ENCODE peak calls at places on chromosomes 11 and 22, in five cellular contexts. H, K, Q, C and I are unnamed samples.

GRCh38 chr22:27937453-27937852 is 18.4 kb upstream of the PITPNB start:
- DNase-seq in H (no peak), K (no peak), Q (peak), C (no peak), I (no peak)

GRCh38 chr22:23834830-23835772 is 3.7 kb downstream of the DERL3 start:
- DNase-seq in H (no peak), K (no peak), Q (no peak), C (no peak), I (no peak)

GRCh38 chr22:49959782-49960158 is 802 bp upstream of the PIM3 start:
- DNase-seq in H (peak), K (peak), Q (peak), C (no peak), I (peak)

GRCh38 chr11:35856756-35857155 is 87.1 kb upstream of the LDLRAD3 start:
- DNase-seq in H (no peak), K (no peak), Q (no peak), C (no peak), I (no peak)

GRCh38 chr11:43986881-43987280 is 44.4 kb downstream of the C11orf96 start:
- DNase-seq in H (no peak), K (no peak), Q (no peak), C (no peak), I (no peak)

GRCh38 chr22:28139993-28140392 is 220.9 kb upstream of the PITPNB start:
- DNase-seq in H (no peak), K (peak), Q (peak), C (no peak), I (no peak)

GRCh38 chr22:20814221-20814808 is 40.4 kb downstream of the SERPIND1 start:
- DNase-seq in H (no peak), K (no peak), Q (no peak), C (no peak), I (no peak)

GRCh38 chr11:28342704-28343103 is 234.5 kb downstream of the METTL15 start:
- DNase-seq in H (peak), K (peak), Q (peak), C (no peak), I (no peak)

GRCh38 chr22:17130199-17130598 is 9.0 kb upstream of the TMEM121B start:
- DNase-seq in H (peak), K (peak), Q (no peak), C (no peak), I (no peak)

GRCh38 chr11:123168236-123168635 is 26.8 kb downstream of the CLMP start:
- DNase-seq in H (no peak), K (no peak), Q (no peak), C (no peak), I (no peak)

GRCh38 chr11:2798951-2799761 is 86.4 kb downstream of the CDKN1C start:
- DNase-seq in H (no peak), K (peak), Q (no peak), C (no peak), I (no peak)

GRCh38 chr11:27028653-27029052 is 12.0 kb upstream of the BBOX1 start:
- DNase-seq in H (no peak), K (peak), Q (no peak), C (no peak), I (no peak)

GRCh38 chr11:44977493-44977984 is 26.9 kb upstream of the TP53I11 start:
- DNase-seq in H (peak), K (peak), Q (peak), C (no peak), I (peak)

GRCh38 chr22:38881464-38881871 is 9.5 kb upstream of the CBX6 start:
- DNase-seq in H (no peak), K (peak), Q (peak), C (no peak), I (no peak)

GRCh38 chr11:83249972-83250593 is 36.1 kb downstream of the CCDC90B start:
- DNase-seq in H (peak), K (peak), Q (peak), C (peak), I (no peak)

GRCh38 chr11:71996946-71997345 is 1.8 kb upstream of the IL18BP start:
- DNase-seq in H (no peak), K (no peak), Q (no peak), C (no peak), I (no peak)

GRCh38 chr11:60809691-60810090 is 24.6 kb downstream of the MS4A10 start:
- DNase-seq in H (no peak), K (no peak), Q (no peak), C (no peak), I (no peak)

GRCh38 chr11:2697871-2698270 is 1.9 kb downstream of the KCNQ1OT1 start:
- DNase-seq in H (no peak), K (no peak), Q (peak), C (no peak), I (no peak)

GRCh38 chr11:124762077-124762623 is at the start of gene ESAM:
- DNase-seq in H (peak), K (no peak), Q (no peak), C (peak), I (peak)

GRCh38 chr11:64120951-64121569 is 44.9 kb downstream of the MACROD1 start:
- DNase-seq in H (peak), K (peak), Q (no peak), C (no peak), I (no peak)

GRCh38 chr11:8008212-8008611 is 21.1 kb downstream of the EIF3F start:
- DNase-seq in H (no peak), K (no peak), Q (no peak), C (no peak), I (no peak)

GRCh38 chr11:65791719-65792213 is 4.9 kb downstream of the OVOL1 start:
- DNase-seq in H (no peak), K (peak), Q (no peak), C (no peak), I (peak)

GRCh38 chr11:7968686-7969085 is 3.4 kb upstream of the NLRP10 start:
- DNase-seq in H (no peak), K (peak), Q (no peak), C (no peak), I (no peak)

GRCh38 chr22:41683616-41684015 is 5.1 kb downstream of the SNU13 start:
- DNase-seq in H (no peak), K (no peak), Q (no peak), C (no peak), I (no peak)

GRCh38 chr22:41563051-41563711 is 2.4 kb downstream of the CSDC2 start:
- DNase-seq in H (peak), K (peak), Q (peak), C (peak), I (peak)

GRCh38 chr11:19919050-19919561 is 206.5 kb downstream of the NAV2 start:
- DNase-seq in H (peak), K (peak), Q (peak), C (peak), I (peak)

GRCh38 chr22:23784215-23784732 is 2.5 kb upstream of the SMARCB1 start:
- DNase-seq in H (no peak), K (peak), Q (peak), C (peak), I (peak)

GRCh38 chr11:110091995-110092576 is 1.1 kb upstream of the ZC3H12C start:
- DNase-seq in H (no peak), K (no peak), Q (peak), C (peak), I (no peak)

GRCh38 chr11:35526370-35526792 is 965 bp upstream of the PAMR1 start:
- DNase-seq in H (peak), K (peak), Q (peak), C (no peak), I (no peak)

GRCh38 chr11:58004664-58005063 is 19.0 kb upstream of the OR9Q1 start:
- DNase-seq in H (no peak), K (no peak), Q (no peak), C (no peak), I (no peak)

GRCh38 chr22:36737776-36738175 is 34.2 kb upstream of the CACNG2 start:
- DNase-seq in H (no peak), K (no peak), Q (no peak), C (no peak), I (no peak)

GRCh38 chr22:37202001-37202555 is 10.2 kb downstream of the SSTR3 start:
- DNase-seq in H (no peak), K (no peak), Q (no peak), C (no peak), I (no peak)

GRCh38 chr22:37985751-37986281 is 1.5 kb upstream of the SOX10 start:
- DNase-seq in H (no peak), K (no peak), Q (no peak), C (no peak), I (no peak)

GRCh38 chr11:62144641-62145255 is 20.9 kb downstream of the INCENP start:
- DNase-seq in H (no peak), K (no peak), Q (no peak), C (no peak), I (no peak)
- TF ChIP-seq CTCF in H (no peak), K (no peak), Q (no peak), C (no peak), I (no peak)

GRCh38 chr22:29520851-29521250 is 32.7 kb downstream of the THOC5 start:
- DNase-seq in H (peak), K (peak), Q (peak), C (no peak), I (no peak)

GRCh38 chr22:29528144-29528543 is 25.4 kb downstream of the THOC5 start:
- DNase-seq in H (no peak), K (no peak), Q (no peak), C (no peak), I (no peak)

GRCh38 chr22:29521526-29521925 is 32.0 kb downstream of the THOC5 start:
- DNase-seq in H (no peak), K (no peak), Q (no peak), C (no peak), I (no peak)

GRCh38 chr22:29523761-29524160 is 29.8 kb downstream of the THOC5 start:
- DNase-seq in H (no peak), K (no peak), Q (no peak), C (no peak), I (no peak)

DNA sequence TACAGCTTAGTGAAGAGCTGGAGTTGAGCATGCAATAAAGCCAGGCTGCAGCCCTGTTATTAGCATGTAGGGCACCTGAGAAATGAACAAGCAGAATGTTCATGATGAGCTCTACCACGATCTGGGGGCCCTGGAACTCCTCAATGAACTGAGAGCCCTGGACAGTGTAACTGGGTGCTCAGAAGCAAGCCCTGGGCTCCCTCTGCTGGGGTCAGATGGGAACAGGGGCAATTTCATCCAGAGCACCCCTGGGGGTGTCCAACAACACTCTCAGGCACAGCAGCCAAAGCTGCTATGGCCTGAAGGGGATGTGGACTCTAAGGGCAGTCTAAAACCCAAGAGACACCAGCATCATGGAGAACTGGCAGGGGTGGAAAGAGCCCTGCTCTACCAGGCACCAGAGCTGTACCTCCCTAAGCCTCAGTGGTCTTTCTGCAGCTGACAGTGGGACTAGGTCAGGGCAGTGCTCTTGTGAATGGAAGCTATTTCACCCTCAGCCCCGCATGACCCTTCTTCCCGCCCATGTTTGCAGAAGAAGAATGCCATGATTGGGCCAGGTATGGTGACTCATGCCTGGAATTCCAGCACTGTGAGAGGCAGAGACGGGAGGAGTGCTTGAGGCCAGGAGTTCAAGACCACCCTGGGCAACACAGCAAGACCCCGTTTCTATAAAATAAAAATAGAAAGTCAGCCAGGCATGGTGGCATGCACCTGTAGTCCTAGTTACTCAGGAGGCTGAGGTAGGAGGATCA is 28.9 kb downstream of the THOC5 start:
- DNase-seq in H (peak), K (peak), Q (peak), C (peak), I (peak)
- TF ChIP-seq CTCF in H (peak), K (peak), Q (peak), C (peak), I (peak)

DNA sequence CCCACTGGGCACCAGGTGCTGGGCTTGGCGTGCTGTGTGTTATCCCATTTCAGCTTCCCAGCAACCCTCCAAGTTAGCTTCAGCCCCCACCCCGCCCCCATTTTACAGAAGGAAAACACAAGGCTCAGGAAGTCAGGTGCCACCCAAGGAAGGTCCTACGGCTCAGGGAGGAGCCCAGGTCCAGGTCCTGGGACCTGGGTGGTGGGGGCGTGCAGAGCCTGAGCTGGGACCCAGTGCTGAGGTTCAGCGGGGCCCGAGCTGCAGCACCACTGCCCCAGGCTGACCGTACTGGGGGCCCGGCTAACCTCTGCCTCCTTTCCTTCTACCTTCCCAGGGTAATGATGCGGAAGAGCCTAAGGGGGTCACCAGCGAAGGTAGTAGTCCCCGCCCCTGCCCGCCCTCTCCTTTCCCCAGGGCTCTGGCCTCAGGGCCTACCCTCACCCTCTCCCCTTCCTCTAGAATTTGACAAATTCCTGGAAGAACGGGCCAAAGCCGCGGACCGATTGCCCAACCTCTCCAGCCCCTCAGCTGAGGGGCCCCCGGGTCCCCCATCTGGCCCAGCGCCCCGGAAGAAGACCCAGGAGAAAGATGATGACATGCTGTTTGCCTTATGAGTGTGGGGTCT is 34.2 kb upstream of the HMOX1 start:
- DNase-seq in H (no peak), K (no peak), Q (no peak), C (no peak), I (no peak)
- TF ChIP-seq CTCF in H (no peak), K (no peak), Q (no peak), C (no peak), I (no peak)

GRCh38 chr11:66956689-66957290 is 1.4 kb downstream of the PC start:
- DNase-seq in H (peak), K (peak), Q (peak), C (peak), I (peak)
- TF ChIP-seq CTCF in H (no peak), K (peak), Q (peak), C (no peak), I (no peak)

GRCh38 chr11:73228268-73229134 is 10.4 kb downstream of the P2RY2 start:
- DNase-seq in H (no peak), K (no peak), Q (no peak), C (no peak), I (no peak)

GRCh38 chr11:73225851-73226250 is 7.8 kb downstream of the P2RY2 start:
- DNase-seq in H (no peak), K (no peak), Q (no peak), C (no peak), I (no peak)

GRCh38 chr11:73226297-73227006 is 8.4 kb downstream of the P2RY2 start:
- DNase-seq in H (no peak), K (no peak), Q (no peak), C (no peak), I (no peak)

GRCh38 chr11:73229321-73230275 is 11.5 kb downstream of the P2RY2 start:
- DNase-seq in H (no peak), K (no peak), Q (no peak), C (no peak), I (no peak)

DNA sequence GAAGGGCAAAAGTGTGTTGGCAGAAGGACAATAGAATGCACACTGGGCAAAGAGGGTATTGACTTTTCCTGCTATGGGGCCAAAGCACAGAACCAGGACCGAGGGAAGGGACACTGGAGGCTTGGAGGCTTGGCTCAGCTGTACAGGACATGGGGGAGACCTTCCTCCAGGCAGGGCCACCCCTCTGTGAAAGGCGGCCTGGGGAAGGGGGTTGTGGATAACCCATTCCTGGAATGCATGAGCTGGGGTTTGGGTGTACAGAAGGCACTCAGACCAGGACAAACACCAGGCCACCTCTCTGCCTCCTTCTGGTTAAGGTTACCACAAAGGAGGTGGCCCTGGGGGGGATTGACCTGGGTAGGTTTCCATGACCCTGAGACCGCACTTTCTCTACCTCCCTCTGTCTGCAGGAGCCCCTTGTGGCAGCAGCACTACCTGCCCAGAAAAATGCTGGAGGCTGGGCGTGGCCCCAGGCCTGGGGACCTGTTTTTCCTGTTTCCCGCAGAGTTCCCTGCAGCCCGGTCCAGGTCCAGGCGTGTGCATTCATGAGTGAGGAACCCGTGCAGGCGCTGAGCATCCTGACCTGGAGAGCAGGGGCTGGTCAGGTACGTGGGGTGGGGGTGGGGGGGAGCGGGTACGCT is 9.6 kb downstream of the P2RY2 start:
- DNase-seq in H (no peak), K (no peak), Q (no peak), C (peak), I (peak)
- TF ChIP-seq CTCF in H (no peak), K (no peak), Q (no peak), C (peak), I (peak)

DNA sequence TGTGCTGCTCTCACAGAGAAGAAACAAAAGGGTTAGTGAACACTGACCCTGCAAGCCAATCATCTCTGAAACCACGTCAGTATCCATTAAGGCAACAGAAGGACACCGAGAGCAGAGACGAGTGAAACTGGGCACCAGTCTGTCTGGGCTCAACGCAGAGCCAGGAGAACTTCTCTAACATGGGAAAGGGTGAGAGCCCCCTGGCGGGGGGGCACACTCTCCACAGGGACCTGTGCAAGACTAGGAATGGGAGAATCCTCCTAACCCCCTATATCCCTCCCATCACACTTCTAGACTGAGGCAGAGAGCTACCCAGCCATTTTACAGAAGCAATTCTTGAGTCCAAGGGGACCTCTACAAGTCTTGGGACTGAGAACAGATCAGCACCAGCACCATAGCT is 285.8 kb downstream of the SOX6 start:
- DNase-seq in H (no peak), K (no peak), Q (no peak), C (no peak), I (no peak)
- TF ChIP-seq CTCF in H (no peak), K (no peak), Q (no peak), C (no peak), I (no peak)

DNA sequence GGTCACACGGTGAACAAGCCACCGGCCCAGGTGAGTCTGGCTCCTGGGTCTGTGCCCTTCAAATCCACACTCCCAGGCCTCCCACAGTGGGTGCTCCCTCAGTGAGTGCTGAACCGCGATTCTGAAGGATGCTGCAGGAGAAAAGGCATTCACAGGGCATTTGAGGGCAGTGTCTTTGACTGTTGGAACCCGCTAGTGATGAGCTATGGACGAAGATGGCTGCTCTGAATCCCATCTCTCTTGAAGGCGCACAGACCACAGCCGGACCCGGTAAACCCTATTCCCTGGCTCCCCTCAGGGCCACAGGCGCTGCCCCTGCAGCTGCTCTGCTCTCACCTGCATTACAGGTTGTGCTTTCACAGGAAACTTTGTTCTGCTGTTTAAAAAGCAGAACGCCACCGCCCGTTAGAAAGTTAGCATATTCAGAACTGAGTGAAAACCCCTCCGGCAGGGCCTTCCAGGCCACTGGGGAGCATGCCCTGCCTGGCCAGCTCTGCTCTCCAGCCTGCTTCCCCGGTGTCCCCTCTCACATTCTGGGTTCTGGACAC is 3.2 kb downstream of the LRRC32 start:
- DNase-seq in H (no peak), K (no peak), Q (no peak), C (no peak), I (no peak)
- TF ChIP-seq CTCF in H (no peak), K (no peak), Q (no peak), C (no peak), I (no peak)

GRCh38 chr11:13310443-13310842 is 32.9 kb downstream of the BMAL1 start:
- DNase-seq in H (no peak), K (no peak), Q (no peak), C (no peak), I (no peak)
- TF ChIP-seq CTCF in H (no peak), K (no peak), Q (no peak), C (no peak), I (no peak)

GRCh38 chr22:33896801-33897620 is 23.3 kb downstream of the LARGE1 start:
- DNase-seq in H (no peak), K (peak), Q (peak), C (no peak), I (no peak)
- TF ChIP-seq CTCF in H (no peak), K (no peak), Q (no peak), C (no peak), I (no peak)